ENCODE peak calls at places on chromosomes 7 and 10, in five cellular contexts. W is T-helper 2 cell, V is left cardiac atrium, N is endothelial cell, A is NCI-H2081. T is an unnamed sample.

GRCh38 chr7:132458685-132459084 is 117.6 kb downstream of the PLXNA4 start:
- DNase-seq in W (no peak), V (no peak), N (no peak), A (peak; percentile 45), T (no peak)

GRCh38 chr7:43621729-43622448 is 39.0 kb downstream of the STK17A start:
- DNase-seq in W (no peak), V (no peak), N (no peak), A (no peak), T (no peak)

GRCh38 chr7:85851571-85852193 is 664.8 kb upstream of the SEMA3D start:
- DNase-seq in W (no peak), V (no peak), N (no peak), A (peak; percentile 19), T (peak; percentile 57)

GRCh38 chr10:113475381-113475807 is 77.5 kb upstream of the HABP2 start:
- DNase-seq in W (no peak), V (no peak), N (no peak), A (no peak), T (no peak)

GRCh38 chr10:90302758-90303443 is 554.9 kb downstream of the HTR7 start:
- DNase-seq in W (no peak), V (no peak), N (no peak), A (no peak), T (no peak)

GRCh38 chr7:103348452-103348851 is 1.0 kb downstream of the PSMC2 start:
- DNase-seq in W (no peak), V (no peak), N (no peak), A (no peak), T (no peak)

GRCh38 chr10:5840314-5841307 is 27.4 kb upstream of the GDI2 start:
- DNase-seq in W (no peak), V (peak; percentile 49), N (no peak), A (no peak), T (peak; percentile 26)

GRCh38 chr10:119049361-119049760 is 19.8 kb downstream of the NANOS1 start:
- DNase-seq in W (no peak), V (no peak), N (no peak), A (no peak), T (no peak)

GRCh38 chr7:135856356-135857144 is 107.9 kb upstream of the FAM180A start:
- DNase-seq in W (no peak), V (no peak), N (no peak), A (no peak), T (peak; percentile 88)

GRCh38 chr7:111459757-111460280 is 102.5 kb downstream of the IMMP2L start:
- DNase-seq in W (no peak), V (no peak), N (no peak), A (no peak), T (peak; percentile 39)

GRCh38 chr7:140261522-140261921 is 84.7 kb upstream of the KDM7A start:
- DNase-seq in W (no peak), V (no peak), N (no peak), A (no peak), T (no peak)

GRCh38 chr10:24385776-24386175 is 176.8 kb downstream of the KIAA1217 start:
- DNase-seq in W (no peak), V (no peak), N (peak; percentile 13), A (no peak), T (peak; percentile 37)

GRCh38 chr10:91043173-91043910 is 122.5 kb upstream of the ANKRD1 start:
- DNase-seq in W (no peak), V (no peak), N (peak; percentile 13), A (peak; percentile 5), T (peak; percentile 46)

GRCh38 chr7:112112822-112113255 is 93.4 kb downstream of the DOCK4 start:
- DNase-seq in W (no peak), V (no peak), N (no peak), A (no peak), T (peak; percentile 78)

GRCh38 chr7:128071801-128072200 is 40.6 kb upstream of the LRRC4 start:
- DNase-seq in W (no peak), V (no peak), N (no peak), A (no peak), T (no peak)

GRCh38 chr7:549103-549890 is 29.7 kb upstream of the PDGFA start:
- DNase-seq in W (no peak), V (no peak), N (no peak), A (no peak), T (no peak)

GRCh38 chr7:18434171-18434570 is 61.4 kb upstream of the HDAC9 start:
- DNase-seq in W (no peak), V (no peak), N (no peak), A (no peak), T (no peak)

T was measured in mesenchymal stem cell.